ENCODE peak calls at places on chromosome 17, in nine cellular contexts. One of them, this sample, is unnamed.

GRCh38 chr17:48530887-48531272 is at the start of gene HOXB1:
- DNase-seq in heart left ventricle: no peak
- DNase-seq in Peyer's patch: no peak
- DNase-seq in hepatocyte: no peak
- DNase-seq in Caco-2: no peak
- DNase-seq in OCI-LY7: no peak
- DNase-seq in breast epithelium: no peak
- DNase-seq in heart right ventricle: no peak
- DNase-seq in H1: no peak
- DNase-seq in this sample: no peak

GRCh38 chr17:49580055-49580721 is 4.5 kb downstream of the NXPH3 start:
- DNase-seq in heart right ventricle: no peak
- DNase-seq in H1: no peak
- DNase-seq in hepatocyte: no peak
- DNase-seq in breast epithelium: no peak
- DNase-seq in Peyer's patch: no peak
- DNase-seq in heart left ventricle: no peak
- DNase-seq in OCI-LY7: no peak
- DNase-seq in Caco-2: no peak
- DNase-seq in this sample: no peak

GRCh38 chr17:37710344-37710886 is 34.4 kb downstream of the HNF1B start:
- DNase-seq in OCI-LY7: peak; percentile 25
- DNase-seq in heart right ventricle: no peak
- DNase-seq in heart left ventricle: peak; percentile 25
- DNase-seq in H1: peak; percentile 73
- DNase-seq in hepatocyte: peak; percentile 96
- DNase-seq in breast epithelium: no peak
- DNase-seq in Peyer's patch: peak; percentile 90
- DNase-seq in Caco-2: peak; percentile 97
- DNase-seq in this sample: peak; percentile 100

GRCh38 chr17:14042411-14042810 is 26.9 kb upstream of the COX10 start:
- DNase-seq in H1: no peak
- DNase-seq in Peyer's patch: no peak
- DNase-seq in heart left ventricle: no peak
- DNase-seq in Caco-2: no peak
- DNase-seq in heart right ventricle: no peak
- DNase-seq in hepatocyte: no peak
- DNase-seq in OCI-LY7: no peak
- DNase-seq in breast epithelium: no peak
- DNase-seq in this sample: no peak

GRCh38 chr17:20009302-20010098 is at the start of gene SPECC1:
- DNase-seq in heart left ventricle: peak; percentile 81
- DNase-seq in Caco-2: peak; percentile 96
- DNase-seq in OCI-LY7: peak; percentile 75
- DNase-seq in heart right ventricle: peak; percentile 87
- DNase-seq in Peyer's patch: peak; percentile 85
- DNase-seq in hepatocyte: peak; percentile 83
- DNase-seq in breast epithelium: peak; percentile 55
- DNase-seq in H1: peak; percentile 99
- DNase-seq in this sample: peak; percentile 76

GRCh38 chr17:79218825-79219200 is 144.2 kb downstream of the ENGASE start:
- DNase-seq in Caco-2: no peak
- DNase-seq in H1: no peak
- DNase-seq in heart right ventricle: no peak
- DNase-seq in OCI-LY7: no peak
- DNase-seq in Peyer's patch: no peak
- DNase-seq in breast epithelium: no peak
- DNase-seq in heart left ventricle: no peak
- DNase-seq in hepatocyte: no peak
- DNase-seq in this sample: no peak

GRCh38 chr17:21263351-21263750 is 10.1 kb upstream of the NATD1 start:
- DNase-seq in heart left ventricle: no peak
- DNase-seq in OCI-LY7: no peak
- DNase-seq in Caco-2: no peak
- DNase-seq in Peyer's patch: no peak
- DNase-seq in H1: no peak
- DNase-seq in heart right ventricle: no peak
- DNase-seq in breast epithelium: no peak
- DNase-seq in hepatocyte: no peak
- DNase-seq in this sample: no peak

GRCh38 chr17:70629902-70630301 is 460.6 kb downstream of the KCNJ2 start:
- DNase-seq in Peyer's patch: no peak
- DNase-seq in H1: no peak
- DNase-seq in heart left ventricle: no peak
- DNase-seq in OCI-LY7: peak; percentile 7
- DNase-seq in Caco-2: no peak
- DNase-seq in heart right ventricle: no peak
- DNase-seq in hepatocyte: no peak
- DNase-seq in breast epithelium: no peak
- DNase-seq in this sample: no peak

GRCh38 chr17:67050066-67050465 is 5.7 kb downstream of the CACNG1 start:
- DNase-seq in heart right ventricle: no peak
- DNase-seq in hepatocyte: no peak
- DNase-seq in OCI-LY7: no peak
- DNase-seq in heart left ventricle: no peak
- DNase-seq in breast epithelium: no peak
- DNase-seq in Caco-2: no peak
- DNase-seq in H1: no peak
- DNase-seq in Peyer's patch: no peak
- DNase-seq in this sample: no peak

GRCh38 chr17:17151962-17152361 is 54.2 kb downstream of the PLD6 start:
- DNase-seq in Peyer's patch: no peak
- DNase-seq in breast epithelium: peak; percentile 79
- DNase-seq in H1: no peak
- DNase-seq in heart right ventricle: peak; percentile 85
- DNase-seq in hepatocyte: peak; percentile 32
- DNase-seq in OCI-LY7: no peak
- DNase-seq in Caco-2: no peak
- DNase-seq in heart left ventricle: peak; percentile 85
- DNase-seq in this sample: peak; percentile 46

DNA sequence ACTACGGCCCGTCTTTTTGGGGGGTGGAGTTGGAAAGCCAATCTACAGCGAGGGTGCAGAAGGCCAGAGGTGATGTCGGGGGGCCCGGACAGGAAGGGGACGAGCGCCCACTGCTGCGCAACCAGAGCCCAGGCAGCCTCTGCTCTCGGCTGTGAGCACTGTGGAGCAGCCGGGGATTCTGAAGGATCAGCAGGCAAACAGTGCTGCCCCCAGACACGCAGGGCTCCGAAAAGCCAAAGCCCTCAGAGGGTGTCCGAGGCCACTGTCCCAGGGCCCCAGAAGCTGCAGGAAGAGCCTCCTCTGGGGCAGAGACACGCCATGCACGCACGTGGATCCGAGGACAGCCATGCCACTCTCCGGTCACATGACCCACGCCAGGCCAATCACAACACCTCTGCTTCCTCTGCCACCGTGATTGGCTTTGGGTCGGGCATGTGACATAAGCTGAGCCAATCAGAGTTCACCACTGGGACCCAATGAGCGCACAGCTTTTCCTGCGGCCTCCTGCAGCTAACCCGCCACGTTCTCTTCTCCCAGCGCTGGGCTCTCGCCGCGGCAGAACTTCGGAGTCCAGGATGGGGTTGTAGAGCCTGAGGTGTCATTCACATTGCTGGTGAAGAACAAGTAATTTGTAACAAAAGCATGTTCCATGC is 40.7 kb downstream of the ACTG1 start:
- DNase-seq in breast epithelium: peak; percentile 78
- DNase-seq in Peyer's patch: no peak
- DNase-seq in H1: no peak
- DNase-seq in OCI-LY7: peak; percentile 37
- DNase-seq in heart right ventricle: no peak
- DNase-seq in hepatocyte: peak; percentile 42
- DNase-seq in Caco-2: peak; percentile 52
- DNase-seq in heart left ventricle: no peak
- DNase-seq in this sample: no peak
- H3K4me1 ChIP-seq in breast epithelium: no peaks in the 10 kb centered on the region
- H3K4me1 ChIP-seq in Peyer's patch: no peaks in the 10 kb centered on the region
- H3K4me1 ChIP-seq in H1: peaks cover 3% of the 10 kb centered on the region
- H3K4me1 ChIP-seq in OCI-LY7: peaks cover 7% of the 10 kb centered on the region
- H3K4me1 ChIP-seq in heart right ventricle: no peaks in the 10 kb centered on the region
- H3K4me1 ChIP-seq in hepatocyte: peaks cover 11% of the 10 kb centered on the region
- H3K4me1 ChIP-seq in Caco-2: no peaks in the 10 kb centered on the region
- H3K4me1 ChIP-seq in heart left ventricle: no peaks in the 10 kb centered on the region
- H3K4me1 ChIP-seq in this sample: peaks cover 25% of the 10 kb centered on the region

DNA sequence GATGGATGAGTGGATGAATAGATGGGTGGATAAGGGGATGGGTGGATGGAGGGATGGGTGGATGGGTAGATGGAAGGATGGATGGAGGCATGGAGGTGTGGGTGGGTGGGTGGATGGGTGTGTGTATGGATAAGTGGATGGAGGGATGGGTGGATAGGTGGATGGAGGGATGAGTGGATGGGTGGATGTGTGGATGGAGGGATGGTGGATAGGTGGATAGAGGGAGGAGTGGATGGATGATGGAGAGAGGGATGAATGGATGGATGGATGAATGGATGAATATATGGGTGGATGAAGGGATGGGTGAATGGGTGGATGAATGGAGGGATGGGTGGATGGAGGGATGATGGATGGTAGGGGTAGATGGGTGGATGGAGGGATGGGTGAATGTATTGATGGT is 27.5 kb upstream of the NPTX1 start:
- DNase-seq in H1: no peak
- DNase-seq in breast epithelium: no peak
- DNase-seq in heart left ventricle: no peak
- DNase-seq in Peyer's patch: no peak
- DNase-seq in hepatocyte: no peak
- DNase-seq in OCI-LY7: no peak
- DNase-seq in Caco-2: no peak
- DNase-seq in heart right ventricle: no peak
- DNase-seq in this sample: no peak
- TF ChIP-seq CTCF in H1: no peak
- TF ChIP-seq CTCF in breast epithelium: no peak
- TF ChIP-seq CTCF in heart left ventricle: no peak
- TF ChIP-seq CTCF in Peyer's patch: no peak
- TF ChIP-seq CTCF in hepatocyte: no peak
- TF ChIP-seq CTCF in OCI-LY7: no peak
- TF ChIP-seq CTCF in Caco-2: no peak
- TF ChIP-seq CTCF in heart right ventricle: no peak
- TF ChIP-seq CTCF in this sample: no peak

GRCh38 chr17:31627960-31628359 is 231.1 kb downstream of the COPRS start:
- DNase-seq in Peyer's patch: no peak
- DNase-seq in heart left ventricle: no peak
- DNase-seq in OCI-LY7: no peak
- DNase-seq in Caco-2: no peak
- DNase-seq in breast epithelium: no peak
- DNase-seq in heart right ventricle: no peak
- DNase-seq in H1: no peak
- DNase-seq in hepatocyte: no peak
- DNase-seq in this sample: no peak
- H3K4me1 ChIP-seq in Peyer's patch: no peaks in the 10 kb centered on the region
- H3K4me1 ChIP-seq in heart left ventricle: no peaks in the 10 kb centered on the region
- H3K4me1 ChIP-seq in OCI-LY7: no peaks in the 10 kb centered on the region
- H3K4me1 ChIP-seq in Caco-2: no peaks in the 10 kb centered on the region
- H3K4me1 ChIP-seq in breast epithelium: no peaks in the 10 kb centered on the region
- H3K4me1 ChIP-seq in heart right ventricle: no peaks in the 10 kb centered on the region
- H3K4me1 ChIP-seq in H1: no peaks in the 10 kb centered on the region
- H3K4me1 ChIP-seq in hepatocyte: no peaks in the 10 kb centered on the region
- H3K4me1 ChIP-seq in this sample: no peaks in the 10 kb centered on the region

GRCh38 chr17:81551458-81552243 is 502 bp downstream of the FAAP100 start:
- DNase-seq in hepatocyte: peak; percentile 44
- DNase-seq in heart right ventricle: peak; percentile 27
- DNase-seq in Caco-2: peak; percentile 42
- DNase-seq in H1: no peak
- DNase-seq in breast epithelium: no peak
- DNase-seq in Peyer's patch: peak; percentile 67
- DNase-seq in heart left ventricle: no peak
- DNase-seq in OCI-LY7: peak; percentile 56
- DNase-seq in this sample: peak; percentile 43

GRCh38 chr17:81556175-81556691 is 4.1 kb upstream of the FAAP100 start:
- DNase-seq in Caco-2: peak; percentile 51
- DNase-seq in breast epithelium: no peak
- DNase-seq in heart left ventricle: no peak
- DNase-seq in heart right ventricle: no peak
- DNase-seq in OCI-LY7: no peak
- DNase-seq in H1: no peak
- DNase-seq in Peyer's patch: peak; percentile 68
- DNase-seq in hepatocyte: peak; percentile 71
- DNase-seq in this sample: no peak

GRCh38 chr17:81552244-81553017 is at the start of gene FAAP100:
- DNase-seq in Caco-2: peak; percentile 91
- DNase-seq in heart left ventricle: peak; percentile 82
- DNase-seq in H1: peak; percentile 90
- DNase-seq in breast epithelium: peak; percentile 61
- DNase-seq in Peyer's patch: peak; percentile 90
- DNase-seq in heart right ventricle: peak; percentile 82
- DNase-seq in OCI-LY7: peak; percentile 93
- DNase-seq in hepatocyte: peak; percentile 93
- DNase-seq in this sample: peak; percentile 83

GRCh38 chr17:81553018-81553615 is 964 bp upstream of the FAAP100 start:
- DNase-seq in H1: peak; percentile 83
- DNase-seq in heart left ventricle: peak; percentile 70
- DNase-seq in OCI-LY7: peak; percentile 94
- DNase-seq in Caco-2: peak; percentile 71
- DNase-seq in Peyer's patch: peak; percentile 91
- DNase-seq in heart right ventricle: peak; percentile 53
- DNase-seq in hepatocyte: peak; percentile 85
- DNase-seq in breast epithelium: peak; percentile 67
- DNase-seq in this sample: peak; percentile 73

GRCh38 chr17:81553616-81554181 is 1.5 kb upstream of the FAAP100 start:
- DNase-seq in OCI-LY7: no peak
- DNase-seq in Caco-2: no peak
- DNase-seq in heart left ventricle: no peak
- DNase-seq in breast epithelium: no peak
- DNase-seq in H1: no peak
- DNase-seq in hepatocyte: peak; percentile 63
- DNase-seq in heart right ventricle: no peak
- DNase-seq in Peyer's patch: no peak
- DNase-seq in this sample: no peak
- TF ChIP-seq CTCF in OCI-LY7: no peak
- TF ChIP-seq CTCF in Caco-2: no peak
- TF ChIP-seq CTCF in heart left ventricle: no peak
- TF ChIP-seq CTCF in breast epithelium: no peak
- TF ChIP-seq CTCF in H1: no peak
- TF ChIP-seq CTCF in hepatocyte: no peak
- TF ChIP-seq CTCF in heart right ventricle: no peak
- TF ChIP-seq CTCF in Peyer's patch: no peak
- TF ChIP-seq CTCF in this sample: no peak